ENCODE peak calls at places on chromosome 5, in ten cellular contexts. E is endodermal cell; H is colonic mucosa; A is stomach; J is mucosa of descending colon; Z is neuronal stem cell; D is sigmoid colon; U is hepatocyte; W is CD8-positive, alpha-beta memory T cell; G is uterus. I is an unnamed sample. For H3K4me1, the result is how much of the 10 kb centered on the place peaks cover.

GRCh38 chr5:82092-82491 is 9.9 kb upstream of the PLEKHG4B start:
- DNase-seq in E (peak), H (no peak), A (no peak), J (no peak), Z (peak), D (no peak), U (peak), W (no peak), G (no peak), I (no peak)

GRCh38 chr5:128271859-128272446 is 188.4 kb downstream of the SLC12A2 start:
- DNase-seq in E (no peak), H (no peak), A (no peak), J (no peak), Z (no peak), D (no peak), U (peak), W (no peak), G (no peak), I (no peak)

GRCh38 chr5:173326501-173326960 is 1.7 kb downstream of the STC2 start:
- DNase-seq in E (peak), H (no peak), A (no peak), J (no peak), Z (no peak), D (no peak), U (no peak), W (no peak), G (no peak), I (no peak)

GRCh38 chr5:179906294-179906794 is 1.4 kb downstream of the TBC1D9B start:
- DNase-seq in E (no peak), H (no peak), A (no peak), J (no peak), Z (no peak), D (no peak), U (no peak), W (no peak), G (no peak), I (no peak)

GRCh38 chr5:130138406-130139060 is 234.3 kb downstream of the CHSY3 start:
- DNase-seq in E (no peak), H (no peak), A (no peak), J (no peak), Z (no peak), D (no peak), U (no peak), W (no peak), G (no peak), I (no peak)

GRCh38 chr5:85868070-85868469 is 749.7 kb upstream of the COX7C start:
- DNase-seq in E (no peak), H (no peak), A (no peak), J (no peak), Z (no peak), D (no peak), U (no peak), W (no peak), G (no peak), I (no peak)

GRCh38 chr5:107941036-107941435 is 270.3 kb upstream of the EFNA5 start:
- DNase-seq in E (no peak), H (no peak), A (no peak), J (no peak), Z (no peak), D (no peak), U (no peak), W (no peak), G (no peak), I (no peak)

GRCh38 chr5:180806351-180807011 is 3.9 kb upstream of the MGAT1 start:
- DNase-seq in E (peak), H (no peak), A (no peak), J (no peak), Z (no peak), D (peak), U (no peak), W (no peak), G (no peak), I (no peak)

GRCh38 chr5:87151547-87151946 is 116.1 kb upstream of the RASA1 start:
- DNase-seq in E (no peak), H (no peak), A (no peak), J (no peak), Z (no peak), D (no peak), U (no peak), W (no peak), G (no peak), I (no peak)

GRCh38 chr5:52787600-52788504 is at the start of the genes ITGA1 and PELO:
- DNase-seq in E (peak), H (peak), A (peak), J (peak), Z (peak), D (peak), U (peak), W (peak), G (peak), I (peak)

GRCh38 chr5:126398791-126399190 is 24.4 kb upstream of the GRAMD2B start:
- DNase-seq in E (no peak), H (no peak), A (no peak), J (no peak), Z (no peak), D (no peak), U (no peak), W (no peak), G (no peak), I (no peak)

GRCh38 chr5:6248132-6248531 is 130.2 kb downstream of the MED10 start:
- DNase-seq in E (no peak), H (no peak), A (no peak), J (no peak), Z (no peak), D (no peak), U (no peak), W (no peak), G (no peak), I (no peak)

GRCh38 chr5:152314196-152314829 is 90.8 kb downstream of the NMUR2 start:
- DNase-seq in E (no peak), H (no peak), A (no peak), J (no peak), Z (no peak), D (no peak), U (no peak), W (no peak), G (no peak), I (no peak)

GRCh38 chr5:54895816-54896341 is 89.5 kb downstream of the ESM1 start:
- DNase-seq in E (peak), H (no peak), A (peak), J (peak), Z (peak), D (no peak), U (peak), W (no peak), G (peak), I (no peak)

GRCh38 chr5:132751444-132751843 is 4.2 kb downstream of the CCNI2 start:
- DNase-seq in E (no peak), H (no peak), A (no peak), J (no peak), Z (no peak), D (peak), U (no peak), W (no peak), G (peak), I (no peak)

GRCh38 chr5:180135128-180135955 is 63.8 kb upstream of the RNF130 start:
- DNase-seq in E (peak), H (peak), A (peak), J (no peak), Z (no peak), D (peak), U (no peak), W (no peak), G (peak), I (no peak)

GRCh38 chr5:177338251-177339106 is 13.0 kb downstream of the LMAN2 start:
- DNase-seq in E (no peak), H (no peak), A (no peak), J (no peak), Z (no peak), D (no peak), U (no peak), W (no peak), G (no peak), I (no peak)

GRCh38 chr5:3995954-3996619 is 400.5 kb downstream of the IRX1 start:
- DNase-seq in E (no peak), H (no peak), A (no peak), J (no peak), Z (no peak), D (no peak), U (peak), W (no peak), G (no peak), I (no peak)

GRCh38 chr5:103021310-103021709 is 98.6 kb downstream of the GIN1 start:
- DNase-seq in E (no peak), H (no peak), A (no peak), J (no peak), Z (no peak), D (no peak), U (no peak), W (no peak), G (no peak), I (no peak)

GRCh38 chr5:131999471-131999931 is 12.0 kb downstream of the ACSL6 start:
- DNase-seq in E (peak), H (no peak), A (no peak), J (no peak), Z (no peak), D (peak), U (no peak), W (no peak), G (no peak), I (no peak)

GRCh38 chr5:117590944-117591343 is 1016.3 kb upstream of the SEMA6A start:
- DNase-seq in E (no peak), H (no peak), A (no peak), J (no peak), Z (no peak), D (no peak), U (peak), W (no peak), G (no peak), I (no peak)

GRCh38 chr5:14167211-14167845 is 24.2 kb downstream of the TRIO start:
- DNase-seq in E (peak), H (no peak), A (no peak), J (no peak), Z (no peak), D (no peak), U (no peak), W (no peak), G (no peak), I (no peak)

GRCh38 chr5:175275748-175276147 is 168.2 kb downstream of the DRD1 start:
- DNase-seq in E (no peak), H (no peak), A (no peak), J (no peak), Z (no peak), D (no peak), U (no peak), W (no peak), G (no peak), I (no peak)

GRCh38 chr5:147234825-147235635 is at the start of gene STK32A:
- DNase-seq in E (peak), H (peak), A (peak), J (peak), Z (peak), D (peak), U (peak), W (no peak), G (peak), I (peak)

GRCh38 chr5:67720162-67720772 is 495.3 kb upstream of the PIK3R1 start:
- DNase-seq in E (no peak), H (no peak), A (no peak), J (no peak), Z (no peak), D (no peak), U (no peak), W (no peak), G (no peak), I (no peak)

GRCh38 chr5:79743846-79744605 is 54.4 kb downstream of the CMYA5 start:
- DNase-seq in E (no peak), H (no peak), A (no peak), J (no peak), Z (no peak), D (no peak), U (no peak), W (no peak), G (no peak), I (peak)

GRCh38 chr5:18220631-18221030 is 586.4 kb downstream of the TAF11L14 start:
- DNase-seq in E (no peak), H (no peak), A (no peak), J (no peak), Z (no peak), D (no peak), U (no peak), W (no peak), G (no peak), I (no peak)

GRCh38 chr5:148492351-148492750 is 108.6 kb downstream of the FBXO38 start:
- DNase-seq in E (no peak), H (no peak), A (no peak), J (no peak), Z (no peak), D (no peak), U (no peak), W (no peak), G (no peak), I (no peak)

GRCh38 chr5:132394681-132395259 is 25.3 kb downstream of the SLC22A5 start:
- DNase-seq in E (peak), H (no peak), A (no peak), J (no peak), Z (no peak), D (no peak), U (no peak), W (no peak), G (no peak), I (no peak)

GRCh38 chr5:107900721-107901120 is 230.0 kb upstream of the EFNA5 start:
- DNase-seq in E (no peak), H (no peak), A (no peak), J (no peak), Z (no peak), D (no peak), U (no peak), W (no peak), G (no peak), I (no peak)

GRCh38 chr5:32098291-32098690 is 75.8 kb downstream of the GOLPH3 start:
- DNase-seq in E (no peak), H (no peak), A (peak), J (no peak), Z (no peak), D (no peak), U (no peak), W (no peak), G (no peak), I (peak)

GRCh38 chr5:169161022-169161680 is 139.8 kb downstream of the SLIT3 start:
- DNase-seq in E (peak), H (peak), A (no peak), J (peak), Z (peak), D (peak), U (peak), W (no peak), G (peak), I (peak)

GRCh38 chr5:83370957-83371356 is 100.6 kb upstream of the VCAN start:
- DNase-seq in E (no peak), H (no peak), A (no peak), J (no peak), Z (peak), D (no peak), U (no peak), W (no peak), G (no peak), I (no peak)

GRCh38 chr5:40991168-40991980 is 79.8 kb downstream of the MROH2B start:
- DNase-seq in E (no peak), H (peak), A (peak), J (peak), Z (no peak), D (peak), U (peak), W (no peak), G (peak), I (no peak)

GRCh38 chr5:11329676-11330075 is 568.6 kb upstream of the DAP start:
- DNase-seq in E (no peak), H (no peak), A (no peak), J (no peak), Z (no peak), D (no peak), U (no peak), W (no peak), G (no peak), I (no peak)

GRCh38 chr5:15252331-15252730 is 247.6 kb upstream of the FBXL7 start:
- DNase-seq in E (no peak), H (no peak), A (no peak), J (no peak), Z (no peak), D (no peak), U (no peak), W (no peak), G (no peak), I (no peak)

GRCh38 chr5:174972291-174972690 is 247.9 kb downstream of the MSX2 start:
- DNase-seq in E (no peak), H (no peak), A (peak), J (no peak), Z (no peak), D (no peak), U (peak), W (no peak), G (no peak), I (no peak)

GRCh38 chr5:91235194-91235793 is 147.8 kb downstream of the ARRDC3 start:
- DNase-seq in E (no peak), H (no peak), A (no peak), J (no peak), Z (no peak), D (no peak), U (no peak), W (no peak), G (no peak), I (no peak)

DNA sequence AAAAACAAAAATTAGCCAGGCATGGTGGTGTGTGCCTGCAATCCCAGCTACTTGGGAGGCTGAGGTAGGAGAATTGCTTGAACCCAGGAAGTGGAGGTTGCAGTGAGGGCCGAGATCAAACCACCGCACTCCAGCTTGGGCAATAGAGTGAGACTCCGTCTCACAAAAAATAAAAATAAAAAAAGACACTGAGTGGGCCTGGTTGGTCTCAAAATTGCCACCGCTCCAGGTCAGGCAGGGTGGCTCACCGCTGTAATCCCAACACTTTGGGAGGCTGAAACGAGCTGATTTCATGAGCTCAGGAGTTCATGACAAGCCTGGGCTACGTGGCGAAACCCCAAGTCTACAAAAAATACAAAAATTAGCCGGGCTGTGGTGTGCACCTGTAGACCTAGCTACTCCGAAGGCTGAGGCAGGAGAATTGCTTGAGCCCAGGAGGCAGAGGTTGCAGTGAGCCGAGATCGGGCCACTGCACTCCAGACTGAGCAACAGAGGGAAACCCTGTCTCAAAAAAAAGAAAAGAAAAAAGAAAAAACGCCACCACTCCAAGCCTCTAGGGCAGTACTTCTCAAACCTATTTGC is 1.8 kb downstream of the STK10 start:
- DNase-seq in E (no peak), H (no peak), A (no peak), J (no peak), Z (no peak), D (peak), U (no peak), W (no peak), G (no peak), I (no peak)
- H3K4me1 ChIP-seq in E (under half), H (under half), A (under half), J (under half), Z (under half), D (under half), U (under half), W (under half), G (under half), I (under half)

GRCh38 chr5:159181152-159181551 is 28.2 kb downstream of the RNF145 start:
- DNase-seq in E (no peak), H (no peak), A (no peak), J (no peak), Z (no peak), D (no peak), U (no peak), W (no peak), G (no peak), I (no peak)
- H3K4me1 ChIP-seq in E (under half), H (under half), A (under half), J (under half), Z (under half), D (half or more), U (under half), W (under half), G (under half), I (half or more)

DNA sequence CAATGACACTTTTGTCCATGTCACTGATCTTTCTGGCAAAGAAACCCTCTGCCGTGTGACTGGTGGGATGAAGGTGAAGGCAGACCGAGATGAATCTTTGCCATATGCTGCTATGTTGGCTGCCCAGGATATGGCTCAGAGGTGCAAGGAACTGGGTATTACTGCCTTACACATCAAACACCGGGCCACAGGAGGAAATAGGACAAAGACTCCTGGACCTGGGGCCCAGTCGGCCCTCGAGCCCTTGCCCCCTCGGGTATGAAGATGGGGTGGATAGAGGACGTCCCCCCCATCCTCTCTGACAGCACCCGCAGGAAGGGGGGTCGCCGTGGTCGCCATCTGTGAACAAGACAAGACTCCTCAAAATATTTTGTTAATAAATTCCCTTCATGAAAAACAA is 12.0 kb downstream of the SEMA6A start:
- DNase-seq in E (peak), H (no peak), A (no peak), J (no peak), Z (no peak), D (no peak), U (no peak), W (no peak), G (no peak), I (no peak)
- H3K4me1 ChIP-seq in E (under half), H (under half), A (under half), J (under half), Z (under half), D (under half), U (under half), W (under half), G (under half), I (under half)

GRCh38 chr5:95903838-95904237 is 57.8 kb downstream of the ELL2 start:
- DNase-seq in E (no peak), H (no peak), A (no peak), J (no peak), Z (no peak), D (no peak), U (no peak), W (no peak), G (no peak), I (no peak)
- H3K4me1 ChIP-seq in E (under half), H (under half), A (under half), J (under half), Z (under half), D (under half), U (under half), W (under half), G (under half), I (under half)

GRCh38 chr5:149580808-149581191 is 498 bp upstream of the ARHGEF37 start:
- DNase-seq in E (no peak), H (no peak), A (no peak), J (no peak), Z (no peak), D (no peak), U (no peak), W (no peak), G (no peak), I (no peak)

GRCh38 chr5:149583394-149583793 is 2.1 kb downstream of the ARHGEF37 start:
- DNase-seq in E (no peak), H (peak), A (peak), J (peak), Z (no peak), D (no peak), U (peak), W (no peak), G (peak), I (peak)

GRCh38 chr5:149581192-149581861 is at the start of gene ARHGEF37:
- DNase-seq in E (peak), H (peak), A (peak), J (peak), Z (peak), D (peak), U (peak), W (no peak), G (peak), I (peak)

GRCh38 chr5:149584106-149584505 is 2.8 kb downstream of the ARHGEF37 start:
- DNase-seq in E (no peak), H (no peak), A (no peak), J (no peak), Z (no peak), D (no peak), U (no peak), W (no peak), G (no peak), I (no peak)

GRCh38 chr5:149581931-149582768 is 852 bp downstream of the ARHGEF37 start:
- DNase-seq in E (peak), H (peak), A (peak), J (peak), Z (peak), D (no peak), U (no peak), W (no peak), G (peak), I (peak)
- H3K4me1 ChIP-seq in E (under half), H (under half), A (under half), J (under half), Z (under half), D (under half), U (under half), W (under half), G (under half), I (half or more)

GRCh38 chr5:98963019-98963418 is 34.2 kb upstream of the CHD1 start:
- DNase-seq in E (no peak), H (no peak), A (no peak), J (no peak), Z (peak), D (no peak), U (no peak), W (no peak), G (no peak), I (no peak)
- H3K4me1 ChIP-seq in E (under half), H (under half), A (under half), J (under half), Z (under half), D (under half), U (under half), W (under half), G (under half), I (under half)

I was measured in heart right ventricle.